ENCODE peak calls at places on chromosome 16, in ten cellular contexts. V is H4; Q is stimulated activated CD4-positive, alpha-beta T cell treated with anti-CD3 and anti-CD28 coated beads, Interleukin-1b, Interleukin-23, amount 100 ng/mL, for 24 hours; X is coronary artery; G is SW 1271; O is PC-9; K is sciatic nerve; I is activated T-helper 1 cell treated with anti-CD3 and anti-CD28 coated beads, Interleukin-2, amount 50 U/mL, for 16 hours; D is natural killer cell; J is uterus. F is an unnamed sample.

GRCh38 chr16:11108466-11108805 is 147.6 kb downstream of the SOCS1 start:
- DNase-seq in V (no peak), Q (no peak), X (no peak), G (no peak), O (no peak), K (no peak), I (no peak), D (no peak), J (no peak), F (no peak)

GRCh38 chr16:11679941-11680911 is 12.0 kb downstream of the SNN start:
- DNase-seq in V (no peak), Q (no peak), X (no peak), G (no peak), O (no peak), K (no peak), I (no peak), D (no peak), J (no peak), F (no peak)

GRCh38 chr16:56190903-56191806 is at the start of gene GNAO1:
- DNase-seq in V (peak; percentile 51), Q (no peak), X (no peak), G (peak; percentile 51), O (peak; percentile 58), K (peak; percentile 85), I (no peak), D (peak; percentile 44), J (peak; percentile 72), F (no peak)

GRCh38 chr16:852451-853185 is 52.1 kb upstream of the GNG13 start:
- DNase-seq in V (no peak), Q (no peak), X (no peak), G (no peak), O (no peak), K (no peak), I (no peak), D (no peak), J (no peak), F (no peak)

GRCh38 chr16:85592700-85593502 is 20.2 kb upstream of the GSE1 start:
- DNase-seq in V (no peak), Q (no peak), X (no peak), G (no peak), O (no peak), K (no peak), I (no peak), D (no peak), J (no peak), F (no peak)

GRCh38 chr16:16067127-16067526 is 117.7 kb downstream of the ABCC1 start:
- DNase-seq in V (no peak), Q (no peak), X (peak; percentile 91), G (no peak), O (no peak), K (no peak), I (no peak), D (no peak), J (no peak), F (no peak)

GRCh38 chr16:65808735-65809134 is 557.8 kb upstream of the CDH5 start:
- DNase-seq in V (no peak), Q (no peak), X (no peak), G (no peak), O (no peak), K (no peak), I (no peak), D (no peak), J (no peak), F (no peak)

GRCh38 chr16:27526169-27526568 is 23.5 kb downstream of the GTF3C1 start:
- DNase-seq in V (no peak), Q (no peak), X (no peak), G (no peak), O (no peak), K (no peak), I (no peak), D (no peak), J (no peak), F (no peak)

GRCh38 chr16:4506450-4506849 is 30.3 kb downstream of the HMOX2 start:
- DNase-seq in V (peak; percentile 70), Q (peak; percentile 21), X (no peak), G (peak; percentile 38), O (peak; percentile 50), K (no peak), I (no peak), D (peak; percentile 45), J (peak; percentile 57), F (no peak)

GRCh38 chr16:3480901-3481695 is 14.2 kb downstream of the C16orf90 start:
- DNase-seq in V (no peak), Q (no peak), X (no peak), G (no peak), O (no peak), K (no peak), I (no peak), D (no peak), J (no peak), F (no peak)

GRCh38 chr16:19415918-19416317 is 1.8 kb upstream of the TMC5 start:
- DNase-seq in V (no peak), Q (no peak), X (no peak), G (no peak), O (peak; percentile 22), K (no peak), I (no peak), D (no peak), J (no peak), F (no peak)

GRCh38 chr16:1870365-1871082 is 1.4 kb downstream of the MEIOB start:
- DNase-seq in V (peak; percentile 21), Q (no peak), X (no peak), G (peak; percentile 24), O (no peak), K (no peak), I (no peak), D (no peak), J (no peak), F (no peak)

GRCh38 chr16:24257965-24258364 is 1.8 kb downstream of the CACNG3 start:
- DNase-seq in V (no peak), Q (no peak), X (no peak), G (no peak), O (no peak), K (no peak), I (no peak), D (no peak), J (no peak), F (no peak)

GRCh38 chr16:71205482-71206131 is 24.9 kb downstream of the HYDIN start:
- DNase-seq in V (no peak), Q (no peak), X (no peak), G (no peak), O (no peak), K (no peak), I (no peak), D (no peak), J (no peak), F (no peak)

GRCh38 chr16:765488-765865 is 4.9 kb downstream of the MSLN start:
- DNase-seq in V (no peak), Q (no peak), X (no peak), G (no peak), O (no peak), K (no peak), I (no peak), D (no peak), J (no peak), F (no peak)

GRCh38 chr16:31377210-31377903 is 15.8 kb upstream of the ITGAD start:
- DNase-seq in V (no peak), Q (no peak), X (no peak), G (no peak), O (no peak), K (no peak), I (no peak), D (peak; percentile 50), J (no peak), F (no peak)

GRCh38 chr16:11980167-11980844 is 3.8 kb downstream of the SNX29 start:
- DNase-seq in V (no peak), Q (no peak), X (no peak), G (no peak), O (no peak), K (no peak), I (no peak), D (no peak), J (no peak), F (no peak)

GRCh38 chr16:89325861-89326471 is 108.5 kb downstream of the ZNF778 start:
- DNase-seq in V (peak; percentile 80), Q (no peak), X (peak; percentile 75), G (peak; percentile 59), O (peak; percentile 61), K (peak; percentile 69), I (no peak), D (no peak), J (peak; percentile 44), F (no peak)

GRCh38 chr16:48907906-48908634 is 298.1 kb upstream of the N4BP1 start:
- DNase-seq in V (no peak), Q (no peak), X (peak; percentile 52), G (no peak), O (no peak), K (no peak), I (no peak), D (no peak), J (no peak), F (no peak)

GRCh38 chr16:84892097-84892496 is 72.3 kb downstream of the CRISPLD2 start:
- DNase-seq in V (no peak), Q (no peak), X (no peak), G (no peak), O (no peak), K (no peak), I (no peak), D (no peak), J (no peak), F (no peak)

GRCh38 chr16:81904320-81904719 is 107.0 kb downstream of the SDR42E1 start:
- DNase-seq in V (no peak), Q (no peak), X (no peak), G (no peak), O (no peak), K (no peak), I (no peak), D (no peak), J (no peak), F (no peak)

GRCh38 chr16:71564377-71564967 is 12.4 kb downstream of the TAT start:
- DNase-seq in V (no peak), Q (peak; percentile 96), X (no peak), G (no peak), O (no peak), K (peak; percentile 96), I (no peak), D (no peak), J (no peak), F (no peak)

GRCh38 chr16:26643519-26643918 is 423.2 kb upstream of the C16orf82 start:
- DNase-seq in V (no peak), Q (no peak), X (no peak), G (no peak), O (no peak), K (no peak), I (no peak), D (no peak), J (no peak), F (no peak)

GRCh38 chr16:590165-590874 is 454 bp downstream of the RAB40C start:
- DNase-seq in V (no peak), Q (no peak), X (no peak), G (no peak), O (peak; percentile 38), K (peak; percentile 75), I (no peak), D (no peak), J (peak; percentile 48), F (no peak)

GRCh38 chr16:73610605-73611177 is 562.8 kb upstream of the ZFHX3 start:
- DNase-seq in V (no peak), Q (no peak), X (no peak), G (no peak), O (no peak), K (no peak), I (no peak), D (no peak), J (no peak), F (no peak)

GRCh38 chr16:81645303-81645702 is 133.8 kb upstream of the PLCG2 start:
- DNase-seq in V (peak; percentile 79), Q (no peak), X (peak; percentile 80), G (peak; percentile 5), O (no peak), K (no peak), I (no peak), D (no peak), J (peak; percentile 56), F (no peak)

F was measured in GOT3.